ENCODE peak calls at places on chromosomes 3 and 15, in eight cellular contexts. R is Kasumi-1; D is aorta; E is Peyer's patch; V is breast epithelium; A is T-helper 2 cell; Z is nucleus accumbens; Q is stimulated activated CD4-positive, alpha-beta T cell treated with anti-CD3 and anti-CD28 coated beads, Interleukin-2, amount 100 ng/mL, for 4 hours. W is an unnamed sample.

GRCh38 chr15:37016287-37016686 is 84.1 kb downstream of the MEIS2 start:
- DNase-seq in R (no peak), D (no peak), E (no peak), V (no peak), A (no peak), Z (no peak), Q (no peak), W (no peak)

GRCh38 chr3:181725033-181725775 is 13.5 kb downstream of the SOX2 start:
- DNase-seq in R (no peak), D (no peak), E (no peak), V (no peak), A (no peak), Z (no peak), Q (no peak), W (no peak)

GRCh38 chr3:149744151-149744550 is 8.1 kb downstream of the COMMD2 start:
- DNase-seq in R (no peak), D (no peak), E (no peak), V (no peak), A (no peak), Z (no peak), Q (no peak), W (no peak)

GRCh38 chr15:44029940-44030568 is 165.0 kb downstream of the FRMD5 start:
- DNase-seq in R (no peak), D (no peak), E (no peak), V (no peak), A (no peak), Z (no peak), Q (no peak), W (no peak)

GRCh38 chr15:79163395-79163794 is 72.8 kb upstream of the RASGRF1 start:
- DNase-seq in R (no peak), D (no peak), E (no peak), V (no peak), A (no peak), Z (no peak), Q (no peak), W (no peak)

GRCh38 chr3:22296641-22297040 is 545.6 kb upstream of the ZNF385D start:
- DNase-seq in R (no peak), D (no peak), E (no peak), V (no peak), A (no peak), Z (no peak), Q (no peak), W (no peak)

GRCh38 chr15:74525946-74526345 is 15.1 kb upstream of the ARID3B start:
- DNase-seq in R (no peak), D (no peak), E (no peak), V (no peak), A (no peak), Z (no peak), Q (no peak), W (no peak)

GRCh38 chr15:85011210-85011571 is 29.5 kb downstream of the PDE8A start:
- DNase-seq in R (no peak), D (no peak), E (no peak), V (no peak), A (no peak), Z (no peak), Q (no peak), W (no peak)

W was measured in left lung.